ENCODE peak calls at places on chromosomes 7 and 10, in eight cellular contexts. Q, L, P, R, U, E, D and H are unnamed samples.
A peak's percentile ranks its signal among the peaks of the same experiment; 100 is the strongest.

GRCh38 chr10:90417056-90417455 is 440.8 kb downstream of the HTR7 start:
- DNase-seq in Q (no peak), L (no peak), P (no peak), R (no peak), U (no peak), E (no peak), D (no peak), H (no peak)

GRCh38 chr7:143381427-143382125 is 431 bp downstream of the ZYX start:
- DNase-seq in Q (no peak), L (peak; percentile 62), P (no peak), R (no peak), U (no peak), E (no peak), D (peak; percentile 47), H (peak; percentile 72)

GRCh38 chr7:129176853-129177369 is 11.5 kb upstream of the SMO start:
- DNase-seq in Q (no peak), L (no peak), P (no peak), R (no peak), U (no peak), E (no peak), D (no peak), H (no peak)

GRCh38 chr7:92944633-92945032 is 108.3 kb upstream of the CDK6 start:
- DNase-seq in Q (no peak), L (no peak), P (no peak), R (no peak), U (no peak), E (no peak), D (no peak), H (no peak)

GRCh38 chr7:122014697-122015096 is 129.4 kb downstream of the AASS start:
- DNase-seq in Q (no peak), L (no peak), P (no peak), R (no peak), U (no peak), E (no peak), D (no peak), H (no peak)

GRCh38 chr7:125670926-125671572 is 741.4 kb upstream of the POT1 start:
- DNase-seq in Q (no peak), L (no peak), P (no peak), R (no peak), U (peak; percentile 11), E (no peak), D (peak; percentile 38), H (no peak)

GRCh38 chr7:30169585-30169978 is 34.8 kb downstream of the MTURN start:
- DNase-seq in Q (no peak), L (no peak), P (no peak), R (no peak), U (no peak), E (no peak), D (no peak), H (no peak)

GRCh38 chr10:110162749-110163148 is 44.7 kb upstream of the MXI1 start:
- DNase-seq in Q (no peak), L (no peak), P (no peak), R (no peak), U (no peak), E (no peak), D (no peak), H (no peak)

GRCh38 chr7:139973091-139973490 is 89.7 kb downstream of the PARP12 start:
- DNase-seq in Q (no peak), L (no peak), P (no peak), R (no peak), U (no peak), E (no peak), D (no peak), H (no peak)